ENCODE peak calls at places on chromosomes 7 and 10, in nine cellular contexts. E is KBM-7, W is endothelial cell, Z is EH, X is head of caudate nucleus, C is fibroblast of lung, F is AG08395, U is KG1, P is neural progenitor cell. O is an unnamed sample.

GRCh38 chr7:18420758-18421157 is 74.8 kb upstream of the HDAC9 start:
- DNase-seq in E (peak; percentile 22), W (no peak), Z (peak; percentile 35), X (no peak), C (peak; percentile 39), F (no peak), U (no peak), P (no peak), O (no peak)

GRCh38 chr10:76352300-76352699 is 920.9 kb downstream of the LRMDA start:
- DNase-seq in E (no peak), W (no peak), Z (peak; percentile 95), X (no peak), C (peak; percentile 94), F (peak; percentile 53), U (no peak), P (no peak), O (no peak)

GRCh38 chr10:14839305-14839695 is 1.2 kb downstream of the HSPA14 start:
- DNase-seq in E (peak; percentile 57), W (no peak), Z (no peak), X (peak; percentile 21), C (no peak), F (no peak), U (no peak), P (peak; percentile 18), O (no peak)

GRCh38 chr7:30909431-30909830 is 2.2 kb upstream of the AQP1 start:
- DNase-seq in E (no peak), W (no peak), Z (no peak), X (no peak), C (no peak), F (no peak), U (no peak), P (no peak), O (no peak)

GRCh38 chr10:122495406-122496340 is 34.3 kb downstream of the HTRA1 start:
- DNase-seq in E (no peak), W (no peak), Z (peak; percentile 61), X (no peak), C (peak; percentile 60), F (peak; percentile 32), U (no peak), P (no peak), O (no peak)

GRCh38 chr10:43282881-43283280 is 16.0 kb upstream of the RASGEF1A start:
- DNase-seq in E (no peak), W (peak; percentile 54), Z (peak; percentile 15), X (no peak), C (no peak), F (no peak), U (no peak), P (peak; percentile 85), O (no peak)

GRCh38 chr7:87210506-87210905 is 9.0 kb downstream of the TMEM243 start:
- DNase-seq in E (peak; percentile 26), W (no peak), Z (no peak), X (no peak), C (no peak), F (no peak), U (no peak), P (no peak), O (no peak)

GRCh38 chr7:151271699-151272355 is 23.3 kb upstream of the SMARCD3 start:
- DNase-seq in E (peak; percentile 82), W (no peak), Z (peak; percentile 62), X (no peak), C (no peak), F (peak; percentile 68), U (peak; percentile 84), P (no peak), O (no peak)

GRCh38 chr7:133975130-133975529 is 152.0 kb upstream of the LRGUK start:
- DNase-seq in E (no peak), W (no peak), Z (peak; percentile 52), X (no peak), C (peak; percentile 16), F (no peak), U (no peak), P (no peak), O (no peak)

GRCh38 chr7:17646181-17646956 is 293.9 kb downstream of the SNX13 start:
- DNase-seq in E (peak; percentile 14), W (no peak), Z (peak; percentile 57), X (no peak), C (peak; percentile 52), F (peak; percentile 57), U (no peak), P (no peak), O (no peak)

GRCh38 chr7:135147899-135148721 is at the start of gene TMEM140:
- DNase-seq in E (peak; percentile 52), W (no peak), Z (peak; percentile 70), X (peak; percentile 52), C (no peak), F (peak; percentile 53), U (no peak), P (no peak), O (peak; percentile 80)

GRCh38 chr10:91838199-91838598 is 40.0 kb downstream of the TNKS2 start:
- DNase-seq in E (no peak), W (no peak), Z (no peak), X (no peak), C (no peak), F (no peak), U (no peak), P (no peak), O (no peak)

GRCh38 chr10:89029785-89030437 is 39.3 kb downstream of the FAS start:
- DNase-seq in E (peak; percentile 81), W (peak; percentile 63), Z (peak; percentile 82), X (peak; percentile 81), C (peak; percentile 66), F (peak; percentile 68), U (peak; percentile 39), P (peak; percentile 84), O (peak; percentile 37)

GRCh38 chr10:44035474-44036197 is 349.3 kb downstream of the CXCL12 start:
- DNase-seq in E (no peak), W (no peak), Z (no peak), X (no peak), C (no peak), F (no peak), U (no peak), P (no peak), O (no peak)

GRCh38 chr7:50832744-50833143 is 50.0 kb upstream of the GRB10 start:
- DNase-seq in E (no peak), W (no peak), Z (peak; percentile 71), X (no peak), C (peak; percentile 96), F (no peak), U (no peak), P (no peak), O (no peak)

GRCh38 chr10:104622598-104623209 is 18.4 kb upstream of the SORCS3 start:
- DNase-seq in E (no peak), W (peak; percentile 58), Z (peak; percentile 42), X (no peak), C (no peak), F (peak; percentile 24), U (no peak), P (peak; percentile 79), O (no peak)

GRCh38 chr7:51350195-51350896 is 33.7 kb upstream of the COBL start:
- DNase-seq in E (no peak), W (no peak), Z (no peak), X (no peak), C (peak; percentile 11), F (no peak), U (no peak), P (no peak), O (no peak)

GRCh38 chr7:18019562-18019961 is 8.1 kb downstream of the PRPS1L1 start:
- DNase-seq in E (peak; percentile 3), W (no peak), Z (peak; percentile 62), X (no peak), C (peak; percentile 87), F (peak; percentile 67), U (no peak), P (no peak), O (no peak)

GRCh38 chr10:82221750-82222149 is 346.8 kb downstream of the NRG3 start:
- DNase-seq in E (no peak), W (no peak), Z (no peak), X (no peak), C (no peak), F (no peak), U (no peak), P (peak; percentile 23), O (no peak)

GRCh38 chr10:70595566-70596016 is 7.0 kb downstream of the PRF1 start:
- DNase-seq in E (no peak), W (no peak), Z (no peak), X (no peak), C (no peak), F (no peak), U (no peak), P (no peak), O (no peak)

GRCh38 chr10:86443069-86443468 is 76.5 kb upstream of the GRID1 start:
- DNase-seq in E (no peak), W (no peak), Z (peak; percentile 55), X (no peak), C (peak; percentile 83), F (peak; percentile 6), U (no peak), P (no peak), O (no peak)

GRCh38 chr10:23694446-23694920 is 255.6 kb downstream of the OTUD1 start:
- DNase-seq in E (no peak), W (peak; percentile 36), Z (no peak), X (peak; percentile 48), C (peak; percentile 4), F (no peak), U (no peak), P (peak; percentile 78), O (no peak)

GRCh38 chr10:110221721-110222261 is 14.4 kb downstream of the MXI1 start:
- DNase-seq in E (peak; percentile 81), W (peak; percentile 18), Z (peak; percentile 94), X (peak; percentile 70), C (peak; percentile 95), F (peak; percentile 78), U (peak; percentile 52), P (peak; percentile 78), O (peak; percentile 71)

GRCh38 chr7:27677912-27678612 is 15.4 kb upstream of the HIBADH start:
- DNase-seq in E (no peak), W (no peak), Z (peak; percentile 97), X (no peak), C (peak; percentile 99), F (peak; percentile 92), U (no peak), P (no peak), O (no peak)

GRCh38 chr7:47670738-47671137 is 88.8 kb upstream of the TNS3 start:
- DNase-seq in E (peak; percentile 15), W (no peak), Z (no peak), X (no peak), C (no peak), F (no peak), U (no peak), P (no peak), O (no peak)

GRCh38 chr7:137626469-137627067 is 220.2 kb downstream of the DGKI start:
- DNase-seq in E (peak; percentile 62), W (peak; percentile 70), Z (peak; percentile 60), X (peak; percentile 71), C (peak; percentile 38), F (peak; percentile 68), U (no peak), P (peak; percentile 80), O (no peak)

GRCh38 chr7:123198668-123199652 is 809 bp downstream of the SLC13A1 start:
- DNase-seq in E (no peak), W (no peak), Z (no peak), X (no peak), C (no peak), F (no peak), U (no peak), P (no peak), O (no peak)

GRCh38 chr7:139416405-139416804 is 56.7 kb downstream of the LUC7L2 start:
- DNase-seq in E (no peak), W (no peak), Z (no peak), X (no peak), C (no peak), F (no peak), U (no peak), P (no peak), O (no peak)